ENCODE peak calls at places on chromosomes 6 and 20, in seven cellular contexts. G is transverse colon, W is H9, O is GM12865, L is HepG2, X is neural progenitor cell, A is WTC11. M is an unnamed sample.

GRCh38 chr20:25353754-25354705 is 36.6 kb downstream of the ABHD12 start:
- DNase-seq in G (no peak), W (no peak), O (no peak), L (no peak), X (peak; percentile 66), A (no peak), M (no peak)

GRCh38 chr6:89799111-89799510 is 20.5 kb downstream of the MDN1 start:
- DNase-seq in G (no peak), W (no peak), O (no peak), L (no peak), X (no peak), A (no peak), M (no peak)

GRCh38 chr20:48703107-48703506 is 124.7 kb downstream of the PREX1 start:
- DNase-seq in G (no peak), W (no peak), O (no peak), L (no peak), X (no peak), A (no peak), M (no peak)

GRCh38 chr20:14337400-14338171 is at the start of gene FLRT3:
- DNase-seq in G (peak; percentile 79), W (peak; percentile 88), O (peak; percentile 90), L (peak; percentile 93), X (peak; percentile 92), A (peak; percentile 75), M (peak; percentile 76)

GRCh38 chr6:9914951-9915350 is 499.9 kb downstream of the TFAP2A start:
- DNase-seq in G (no peak), W (no peak), O (no peak), L (no peak), X (no peak), A (no peak), M (no peak)

GRCh38 chr6:47362857-47363461 is 53.3 kb upstream of the TNFRSF21 start:
- DNase-seq in G (no peak), W (no peak), O (no peak), L (peak; percentile 90), X (no peak), A (no peak), M (no peak)

GRCh38 chr6:44667226-44667625 is 279.7 kb downstream of the CDC5L start:
- DNase-seq in G (no peak), W (peak; percentile 57), O (no peak), L (peak; percentile 20), X (peak; percentile 40), A (peak; percentile 36), M (no peak)

GRCh38 chr6:34178361-34179105 is 32.6 kb upstream of the GRM4 start:
- DNase-seq in G (no peak), W (no peak), O (no peak), L (no peak), X (no peak), A (no peak), M (no peak)

GRCh38 chr6:45965007-45965406 is 50.7 kb downstream of the CLIC5 start:
- DNase-seq in G (no peak), W (no peak), O (no peak), L (no peak), X (no peak), A (no peak), M (no peak)

GRCh38 chr6:46734867-46735719 is at the start of gene PLA2G7:
- DNase-seq in G (peak; percentile 18), W (peak; percentile 63), O (no peak), L (no peak), X (peak; percentile 74), A (peak; percentile 65), M (peak; percentile 33)

GRCh38 chr6:126821706-126822105 is 296.8 kb upstream of the RSPO3 start:
- DNase-seq in G (no peak), W (no peak), O (no peak), L (no peak), X (no peak), A (no peak), M (no peak)

GRCh38 chr6:125957845-125958244 is 1.3 kb downstream of the HINT3 start:
- DNase-seq in G (peak; percentile 24), W (no peak), O (no peak), L (peak; percentile 64), X (no peak), A (no peak), M (no peak)

GRCh38 chr6:15267221-15267620 is 21.4 kb downstream of the JARID2 start:
- DNase-seq in G (no peak), W (no peak), O (no peak), L (no peak), X (no peak), A (no peak), M (no peak)

GRCh38 chr6:167787896-167788530 is 38.7 kb upstream of the AFDN start:
- DNase-seq in G (no peak), W (no peak), O (no peak), L (no peak), X (no peak), A (no peak), M (no peak)

GRCh38 chr6:167789358-167789757 is 37.4 kb upstream of the AFDN start:
- DNase-seq in G (no peak), W (no peak), O (no peak), L (peak; percentile 25), X (peak; percentile 21), A (no peak), M (no peak)

GRCh38 chr6:167786859-167787675 is 39.6 kb upstream of the AFDN start:
- DNase-seq in G (no peak), W (no peak), O (no peak), L (no peak), X (no peak), A (no peak), M (no peak)

GRCh38 chr6:167791036-167791779 is 35.5 kb upstream of the AFDN start:
- DNase-seq in G (no peak), W (no peak), O (no peak), L (peak; percentile 53), X (no peak), A (no peak), M (no peak)

GRCh38 chr6:167788531-167788903 is 38.2 kb upstream of the AFDN start:
- DNase-seq in G (no peak), W (no peak), O (no peak), L (no peak), X (no peak), A (no peak), M (no peak)
- TF ChIP-seq CTCF in G (no peak), W (no peak), O (no peak), L (no peak), X (no peak), A (no peak), M (no peak)

GRCh38 chr6:84228198-84228543 is 728 bp upstream of the CEP162 start:
- DNase-seq in G (no peak), W (no peak), O (no peak), L (no peak), X (no peak), A (no peak), M (no peak)
- TF ChIP-seq CTCF in G (no peak), W (no peak), O (no peak), L (no peak), X (no peak), A (no peak), M (no peak)

GRCh38 chr6:165760803-165761185 is 97.8 kb upstream of the PDE10A start:
- DNase-seq in G (no peak), W (no peak), O (no peak), L (no peak), X (no peak), A (no peak), M (no peak)

GRCh38 chr6:165762876-165763275 is 99.8 kb upstream of the PDE10A start:
- DNase-seq in G (no peak), W (no peak), O (no peak), L (no peak), X (no peak), A (no peak), M (no peak)

GRCh38 chr6:165758441-165758840 is 95.4 kb upstream of the PDE10A start:
- DNase-seq in G (no peak), W (no peak), O (no peak), L (no peak), X (no peak), A (no peak), M (no peak)

GRCh38 chr6:165762125-165762524 is 99.1 kb upstream of the PDE10A start:
- DNase-seq in G (no peak), W (no peak), O (no peak), L (no peak), X (no peak), A (no peak), M (no peak)

DNA sequence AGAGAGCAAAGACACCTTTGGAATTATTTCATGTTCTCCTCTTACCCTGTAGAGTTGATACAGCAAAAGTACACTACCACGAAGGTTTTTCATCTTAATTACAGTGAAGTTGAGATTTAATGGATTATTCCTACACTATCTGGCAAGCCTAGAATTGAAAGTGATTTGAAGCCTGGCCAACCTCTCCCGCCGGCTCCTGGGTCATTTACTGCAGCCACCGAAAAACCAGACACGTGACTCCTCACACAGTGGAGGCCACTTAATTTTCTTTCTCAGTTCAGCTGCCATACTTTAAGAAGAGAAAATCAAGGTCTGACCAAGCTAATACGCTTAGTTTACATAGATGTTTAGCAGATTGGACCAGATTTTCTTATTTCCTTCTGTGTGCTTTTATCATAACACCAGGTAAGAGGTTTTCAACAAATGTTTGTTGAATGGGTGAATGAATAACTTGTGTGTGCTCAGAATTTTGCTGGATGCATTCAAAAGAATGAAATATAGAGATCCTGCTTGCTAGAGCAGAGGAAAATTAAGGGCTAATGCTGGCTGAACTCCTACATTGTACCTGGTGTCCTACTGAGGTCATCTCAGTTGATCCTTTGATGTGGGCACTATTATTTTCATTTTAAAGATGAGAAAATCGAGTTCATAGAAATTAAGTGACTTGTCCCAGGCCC is 97.2 kb upstream of the PDE10A start:
- DNase-seq in G (no peak), W (no peak), O (no peak), L (no peak), X (no peak), A (no peak), M (no peak)
- TF ChIP-seq CTCF in G (no peak), W (no peak), O (no peak), L (no peak), X (no peak), A (no peak), M (no peak)

GRCh38 chr6:143505537-143505936 is 6.0 kb downstream of the FUCA2 start:
- DNase-seq in G (no peak), W (no peak), O (no peak), L (no peak), X (no peak), A (no peak), M (no peak)

GRCh38 chr6:143504369-143504768 is 7.2 kb downstream of the FUCA2 start:
- DNase-seq in G (no peak), W (no peak), O (no peak), L (no peak), X (no peak), A (no peak), M (no peak)

GRCh38 chr6:143505111-143505510 is 6.4 kb downstream of the FUCA2 start:
- DNase-seq in G (no peak), W (no peak), O (no peak), L (no peak), X (no peak), A (no peak), M (no peak)

GRCh38 chr6:143498428-143498827 is 13.1 kb downstream of the FUCA2 start:
- DNase-seq in G (no peak), W (no peak), O (no peak), L (no peak), X (no peak), A (no peak), M (no peak)

DNA sequence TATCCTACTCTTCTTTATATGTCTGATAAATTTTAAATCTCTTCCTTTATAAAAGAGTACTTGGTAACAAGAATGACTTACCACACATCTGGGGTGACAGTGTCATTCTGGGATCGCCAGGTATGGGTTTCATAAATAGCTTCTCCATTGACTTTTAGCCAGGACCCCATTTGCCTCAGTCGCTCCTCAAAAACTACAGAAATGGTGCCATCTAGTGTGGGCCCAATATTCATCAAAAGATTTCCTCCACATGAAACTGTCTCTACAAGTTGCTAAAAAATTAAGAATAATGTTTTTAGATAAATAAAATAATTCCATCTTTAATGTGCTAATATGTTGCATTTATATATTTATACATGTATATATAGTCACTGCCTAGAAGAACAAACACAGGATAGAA is 9.7 kb downstream of the FUCA2 start:
- DNase-seq in G (no peak), W (no peak), O (no peak), L (no peak), X (no peak), A (no peak), M (no peak)
- TF ChIP-seq CTCF in G (no peak), W (peak; percentile 21), O (no peak), L (peak; percentile 5), X (peak; percentile 15), A (no peak), M (no peak)

M was measured in endothelial cell.